ENCODE peak calls at places on chromosomes 6 and 20, in five cellular contexts. H is IMR-90, N is H1, X is mesenchymal stem cell, R is neuronal stem cell. Z is an unnamed sample.

GRCh38 chr6:44906761-44907160 is 421.4 kb upstream of the RUNX2 start:
- DNase-seq in X (no peak), H (no peak), N (no peak), R (no peak), Z (peak)

GRCh38 chr6:56866917-56867522 is 87.9 kb upstream of the BEND6 start:
- DNase-seq in R (no peak), N (no peak), X (peak), H (peak), Z (no peak)

GRCh38 chr6:138036955-138037592 is 70.1 kb downstream of the PERP start:
- DNase-seq in X (no peak), H (peak), R (no peak), N (no peak), Z (no peak)

GRCh38 chr6:13724174-13724573 is 12.5 kb upstream of the RANBP9 start:
- DNase-seq in X (no peak), N (no peak), H (no peak), R (no peak), Z (no peak)

GRCh38 chr6:20497200-20497820 is 36.9 kb upstream of the CDKAL1 start:
- DNase-seq in X (peak), N (no peak), R (no peak), H (peak), Z (no peak)

GRCh38 chr20:2005359-2005758 is 11.5 kb upstream of the PDYN start:
- DNase-seq in R (no peak), N (no peak), X (peak), H (peak), Z (no peak)

GRCh38 chr6:25250878-25251277 is 28.3 kb upstream of the CARMIL1 start:
- DNase-seq in N (no peak), R (no peak), X (peak), H (peak), Z (no peak)

GRCh38 chr6:47061631-47062300 is 19.6 kb upstream of the ADGRF1 start:
- DNase-seq in N (no peak), X (peak), R (no peak), H (no peak), Z (no peak)

GRCh38 chr6:168374051-168374502 is 54.5 kb upstream of the DACT2 start:
- DNase-seq in R (no peak), N (no peak), H (no peak), X (no peak), Z (no peak)

GRCh38 chr6:129050086-129050485 is 167.1 kb downstream of the LAMA2 start:
- DNase-seq in R (no peak), H (peak), X (no peak), N (no peak), Z (peak)

GRCh38 chr6:137738197-137738596 is 128.9 kb upstream of the TNFAIP3 start:
- DNase-seq in X (peak), H (peak), N (no peak), R (no peak), Z (peak)

GRCh38 chr6:136774228-136775041 is 17.8 kb downstream of the MAP3K5 start:
- DNase-seq in X (peak), R (no peak), N (no peak), H (peak), Z (peak)

GRCh38 chr6:13311155-13311554 is 17.2 kb downstream of the TBC1D7 start:
- DNase-seq in X (no peak), R (no peak), N (no peak), H (no peak), Z (no peak)

GRCh38 chr6:30481213-30481964 is 7.9 kb upstream of the HLA-E start:
- DNase-seq in H (no peak), X (no peak), R (no peak), N (no peak), Z (no peak)

GRCh38 chr6:131199568-131200272 is 64.5 kb downstream of the AKAP7 start:
- DNase-seq in X (peak), R (peak), H (peak), N (peak), Z (peak)

GRCh38 chr6:81621816-81622395 is 130.6 kb downstream of the TENT5A start:
- DNase-seq in N (no peak), H (peak), R (no peak), X (no peak), Z (no peak)

GRCh38 chr6:19834858-19835257 is 2.3 kb upstream of the ID4 start:
- DNase-seq in X (no peak), R (no peak), H (no peak), N (no peak), Z (no peak)

GRCh38 chr20:56995635-56996075 is 270.8 kb downstream of the BMP7 start:
- DNase-seq in N (peak), H (no peak), X (no peak), R (peak), Z (peak)

GRCh38 chr6:146851837-146852236 is 253.1 kb downstream of the ADGB start:
- DNase-seq in H (peak), X (peak), N (no peak), R (no peak), Z (no peak)

GRCh38 chr20:22805970-22806369 is 221.6 kb upstream of the FOXA2 start:
- DNase-seq in R (no peak), X (no peak), H (no peak), N (no peak), Z (no peak)

GRCh38 chr6:1595271-1596087 is 14.2 kb upstream of the FOXC1 start:
- DNase-seq in H (no peak), N (no peak), R (no peak), X (no peak), Z (no peak)
- H2AFZ ChIP-seq in H (peak), N (peak), R (peak), X (no peak), Z (no peak)

GRCh38 chr20:24389686-24390085 is 79.7 kb upstream of the SYNDIG1 start:
- DNase-seq in N (no peak), X (no peak), R (no peak), H (no peak), Z (no peak)
- H3K4me3 ChIP-seq in N (no peak), X (no peak), R (no peak), H (no peak), Z (no peak)

GRCh38 chr20:46315311-46315710 is 7.0 kb upstream of the CDH22 start:
- DNase-seq in N (no peak), H (no peak), R (no peak), X (no peak), Z (no peak)
- H4K91ac ChIP-seq in N (no peak), H (no peak), R (no peak), X (no peak), Z (no peak)

DNA sequence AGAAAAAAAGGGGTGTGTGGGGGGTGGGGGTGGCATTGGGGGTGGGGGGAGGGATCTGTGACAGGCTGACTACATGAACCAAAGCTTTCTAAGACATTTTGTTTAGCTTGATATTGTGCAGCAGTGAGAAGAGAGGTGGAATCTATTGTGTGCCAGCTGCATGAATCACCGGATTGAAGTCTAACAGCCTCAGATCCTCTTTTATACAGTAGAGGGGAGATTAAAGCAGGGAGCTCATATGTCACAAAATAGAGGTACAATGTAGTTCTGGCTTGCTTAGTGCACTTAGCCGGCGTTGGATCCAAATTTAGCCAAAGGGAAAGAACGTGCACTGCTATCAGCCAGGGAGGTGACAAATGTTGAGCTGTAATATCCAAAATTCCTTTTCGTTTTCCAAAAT is 404.2 kb upstream of the CITED2 start:
- DNase-seq in R (no peak), X (no peak), H (peak), N (no peak), Z (no peak)
- H2AFZ ChIP-seq in R (no peak), X (no peak), H (peak), N (no peak), Z (no peak)

DNA sequence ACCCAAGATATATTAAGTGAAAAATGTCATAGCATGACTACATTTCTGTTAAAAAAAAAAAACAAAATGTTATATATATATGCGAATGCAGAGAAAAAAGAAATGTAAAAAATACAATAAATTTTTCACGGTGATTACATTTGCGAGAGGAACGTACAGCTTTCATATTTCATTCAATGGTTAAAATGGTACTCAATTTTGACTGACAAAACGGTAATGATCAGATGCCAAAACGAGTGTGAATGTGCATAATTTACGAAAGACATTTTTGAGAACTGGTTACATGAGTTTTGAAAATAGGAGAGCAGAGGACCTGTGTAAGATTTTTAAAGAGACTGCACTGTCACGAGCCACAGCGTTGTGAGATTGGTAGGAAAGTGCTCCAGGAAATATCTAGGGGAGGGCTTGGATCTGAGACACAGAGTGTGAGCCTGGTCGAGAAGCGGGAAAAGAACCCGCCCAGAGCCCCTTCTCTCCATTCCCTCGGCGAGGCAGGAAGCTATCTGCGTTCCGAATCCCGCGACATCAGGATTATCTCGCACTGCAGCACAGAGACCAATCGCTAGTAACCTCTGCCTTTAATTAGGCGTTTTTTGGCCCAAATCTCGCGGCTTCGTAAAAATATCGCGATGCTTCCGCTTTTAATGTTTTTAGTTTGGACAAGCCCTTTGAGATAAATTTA is 28.5 kb downstream of the TRIM27 start:
- DNase-seq in R (peak), X (peak), N (peak), H (peak), Z (peak)
- H3K4me3 ChIP-seq in R (peak), X (peak), N (peak), H (peak), Z (no peak)

DNA sequence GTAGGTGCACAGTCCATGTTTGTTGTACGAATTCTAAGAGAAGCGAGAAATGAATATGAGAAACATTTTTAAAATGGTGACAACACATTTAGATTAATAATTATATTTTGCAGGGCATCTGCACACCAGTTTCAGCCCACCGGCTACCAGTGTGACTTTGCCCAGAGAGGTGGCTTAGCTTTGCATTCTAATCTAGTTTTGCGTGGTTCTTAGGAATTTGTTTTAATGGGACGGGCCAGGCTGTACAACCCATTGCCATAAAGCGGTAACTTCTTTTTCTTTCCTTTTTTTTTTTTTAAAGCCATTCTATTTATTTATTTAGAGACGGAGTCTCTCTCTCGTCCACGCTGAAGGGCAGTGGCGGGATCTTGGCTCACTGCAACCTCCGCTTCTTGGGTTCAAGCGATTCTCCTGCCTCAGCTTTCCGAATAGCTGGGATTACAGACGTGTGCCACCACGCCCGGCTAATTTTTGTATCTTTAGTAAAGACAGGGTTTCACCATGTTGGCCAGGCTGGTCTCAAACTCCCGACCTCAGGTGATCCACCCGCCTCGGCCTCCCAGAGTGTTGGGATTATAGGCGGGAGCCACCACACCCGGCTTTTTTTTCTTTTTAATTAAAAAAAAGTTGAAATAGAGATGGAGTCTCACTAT is 829 bp downstream of the MANBAL start:
- DNase-seq in R (no peak), X (no peak), H (no peak), N (no peak), Z (no peak)
- H4K91ac ChIP-seq in R (no peak), X (peak), H (peak), N (no peak), Z (peak)